ENCODE peak calls at places on chromosomes 11 and 22, in ten cellular contexts. T is astrocyte of the spinal cord, L is stomach, Y is AG04449, D is PC-9, K is cardiac muscle cell, I is neural crest cell, M is keratinocyte, N is nephron progenitor cell, W is WERI-Rb-1. Q is an unnamed sample.
A peak's percentile ranks its signal among the peaks of the same experiment; 100 is the strongest.

GRCh38 chr11:103773059-103773458 is 263.4 kb upstream of the DDI1 start:
- DNase-seq in N (no peak), M (no peak), W (no peak), Y (peak; percentile 57), L (no peak), K (no peak), T (peak; percentile 67), I (no peak), D (no peak), Q (no peak)

GRCh38 chr22:47835726-47836125 is 1073.3 kb downstream of the TBC1D22A start:
- DNase-seq in Y (peak; percentile 38), K (no peak), T (peak; percentile 84), I (no peak), L (no peak), D (peak; percentile 42), W (no peak), N (no peak), M (peak; percentile 78), Q (peak; percentile 0)

GRCh38 chr22:28710112-28710888 is 30.7 kb upstream of the TTC28 start:
- DNase-seq in Y (peak; percentile 69), M (no peak), T (peak; percentile 84), K (no peak), N (no peak), W (no peak), D (peak; percentile 2), L (no peak), I (no peak), Q (no peak)

GRCh38 chr11:14393889-14394288 is 34.9 kb upstream of the RRAS2 start:
- DNase-seq in W (no peak), I (no peak), M (no peak), N (no peak), T (no peak), K (no peak), Y (no peak), L (no peak), D (no peak), Q (no peak)

GRCh38 chr11:130050272-130050671 is 19.4 kb upstream of the APLP2 start:
- DNase-seq in K (peak; percentile 35), W (no peak), Y (no peak), M (no peak), I (no peak), N (no peak), D (no peak), L (no peak), T (no peak), Q (no peak)

GRCh38 chr22:35560366-35560765 is 19.7 kb downstream of the RASD2 start:
- DNase-seq in K (no peak), I (no peak), D (no peak), L (no peak), N (no peak), Y (no peak), M (no peak), W (no peak), T (no peak), Q (no peak)

GRCh38 chr11:2799881-2800654 is 85.5 kb downstream of the CDKN1C start:
- DNase-seq in I (no peak), M (no peak), Y (no peak), D (peak; percentile 63), T (no peak), K (no peak), L (peak; percentile 38), W (peak; percentile 4), N (no peak), Q (no peak)

GRCh38 chr11:5610446-5610845 is 14.0 kb downstream of the TRIM6 start:
- DNase-seq in D (no peak), Y (no peak), N (no peak), W (no peak), I (no peak), L (no peak), T (no peak), M (no peak), K (no peak), Q (no peak)

GRCh38 chr22:20244744-20245576 is 23.2 kb downstream of the RTN4R start:
- DNase-seq in N (peak; percentile 49), M (no peak), L (no peak), I (no peak), W (no peak), D (no peak), Y (no peak), T (no peak), K (no peak), Q (no peak)

GRCh38 chr11:117188620-117189081 is 10.1 kb downstream of the SIDT2 start:
- DNase-seq in M (no peak), Y (no peak), L (peak; percentile 20), T (no peak), D (no peak), W (no peak), I (no peak), K (no peak), N (no peak), Q (no peak)

GRCh38 chr22:34903416-34903815 is 162.5 kb upstream of the ISX start:
- DNase-seq in K (no peak), W (no peak), T (no peak), I (no peak), D (no peak), L (no peak), N (no peak), Y (no peak), M (no peak), Q (no peak)

GRCh38 chr11:62140302-62141110 is 16.7 kb downstream of the INCENP start:
- DNase-seq in L (peak; percentile 11), N (no peak), W (no peak), K (no peak), M (no peak), I (no peak), T (no peak), Y (no peak), D (no peak), Q (no peak)

GRCh38 chr22:46788426-46789168 is 26.1 kb downstream of the TBC1D22A start:
- DNase-seq in L (no peak), K (peak; percentile 57), T (no peak), D (no peak), M (no peak), I (no peak), W (no peak), Y (no peak), N (no peak), Q (no peak)

GRCh38 chr11:66008468-66009101 is 3.2 kb upstream of the CST6 start:
- DNase-seq in T (no peak), N (peak; percentile 32), L (no peak), K (no peak), W (peak; percentile 61), D (peak; percentile 57), I (no peak), Y (no peak), M (no peak), Q (no peak)

GRCh38 chr11:119483341-119483880 is 60.4 kb upstream of the THY1 start:
- DNase-seq in I (no peak), K (no peak), D (no peak), M (no peak), N (no peak), T (no peak), W (no peak), Y (no peak), L (peak; percentile 15), Q (no peak)

GRCh38 chr11:45151362-45151982 is 5.0 kb downstream of the PRDM11 start:
- DNase-seq in L (no peak), T (no peak), K (no peak), I (no peak), W (no peak), N (no peak), M (no peak), D (no peak), Y (no peak), Q (no peak)

GRCh38 chr11:130560000-130560852 is 111.8 kb downstream of the ADAMTS15 start:
- DNase-seq in T (no peak), M (no peak), K (no peak), N (no peak), I (no peak), Y (no peak), L (no peak), D (no peak), W (no peak), Q (no peak)

GRCh38 chr11:114284914-114285313 is 11.3 kb upstream of the NNMT start:
- DNase-seq in K (no peak), Y (no peak), L (no peak), M (no peak), D (no peak), W (no peak), T (no peak), I (no peak), N (no peak), Q (no peak)

GRCh38 chr11:65445604-65446445 is 23.2 kb downstream of the NEAT1 start:
- DNase-seq in T (peak; percentile 38), D (no peak), I (no peak), L (peak; percentile 34), N (no peak), Y (no peak), W (no peak), K (no peak), M (no peak), Q (no peak)

GRCh38 chr11:115819014-115819413 is 314.8 kb upstream of the CADM1 start:
- DNase-seq in T (no peak), L (no peak), D (no peak), M (no peak), N (no peak), K (no peak), W (no peak), Y (no peak), I (no peak), Q (no peak)

GRCh38 chr22:30344447-30345200 is 12.1 kb downstream of the SF3A1 start:
- DNase-seq in M (no peak), N (no peak), W (no peak), D (no peak), I (no peak), L (no peak), T (no peak), K (no peak), Y (no peak), Q (no peak)

GRCh38 chr11:67419330-67420049 is 4.0 kb downstream of the CARNS1 start:
- DNase-seq in L (no peak), I (no peak), N (no peak), K (no peak), T (no peak), W (no peak), Y (no peak), M (no peak), D (no peak), Q (no peak)
- TF ChIP-seq CTCF in L (no peak), I (no peak), N (no peak), K (no peak), T (no peak), W (no peak), Y (no peak), M (no peak), D (no peak), Q (no peak)

GRCh38 chr11:69444381-69445130 is 36.9 kb upstream of the LINC01488 start:
- DNase-seq in T (peak; percentile 78), Y (peak; percentile 82), W (no peak), M (no peak), I (peak; percentile 53), N (peak; percentile 60), L (no peak), D (peak; percentile 93), K (peak; percentile 48), Q (peak; percentile 69)
- TF ChIP-seq CTCF in T (peak; percentile 31), Y (no peak), W (peak; percentile 6), M (no peak), I (peak; percentile 58), N (peak; percentile 42), L (no peak), D (peak; percentile 84), K (peak; percentile 54), Q (peak; percentile 14)

GRCh38 chr11:74675761-74676160 is 55.5 kb downstream of the CHRDL2 start:
- DNase-seq in N (no peak), K (no peak), I (no peak), M (no peak), L (no peak), Y (no peak), D (no peak), T (no peak), W (peak; percentile 83), Q (no peak)
- TF ChIP-seq CTCF in N (no peak), K (no peak), I (no peak), M (no peak), L (no peak), Y (no peak), D (no peak), T (no peak), W (no peak), Q (no peak)

GRCh38 chr11:76552987-76553386 is 108.2 kb downstream of the EMSY start:
- DNase-seq in I (no peak), L (no peak), K (no peak), W (no peak), D (no peak), T (no peak), M (no peak), N (no peak), Y (no peak), Q (no peak)
- TF ChIP-seq CTCF in I (no peak), L (no peak), K (no peak), W (no peak), D (no peak), T (no peak), M (no peak), N (no peak), Y (no peak), Q (no peak)

Q was measured in epithelial cell of proximal tubule.